ENCODE peak calls at places on chromosomes 5 and 9, in seven cellular contexts. V is SK-N-SH, K is HCT116, Q is H1, D is GM12878, F is K562, J is HepG2. T is an unnamed sample.

GRCh38 chr9:93116049-93116961 is 17.7 kb downstream of the NINJ1 start:
- DNase-seq in V (no peak), K (no peak), Q (no peak), D (no peak), F (peak; percentile 54), J (peak; percentile 84), T (no peak)

GRCh38 chr9:99682870-99683269 is 138.8 kb upstream of the NR4A3 start:
- DNase-seq in V (no peak), K (no peak), Q (no peak), D (no peak), F (no peak), J (no peak), T (no peak)

GRCh38 chr5:38016835-38017234 is 177.0 kb upstream of the GDNF start:
- DNase-seq in V (no peak), K (no peak), Q (no peak), D (no peak), F (no peak), J (no peak), T (no peak)

GRCh38 chr9:35689601-35690446 is at the start of gene TPM2:
- DNase-seq in V (peak; percentile 73), K (peak; percentile 33), Q (peak; percentile 66), D (no peak), F (no peak), J (no peak), T (no peak)

GRCh38 chr5:72166070-72166979 is 59.0 kb downstream of the MAP1B start:
- DNase-seq in V (peak; percentile 78), K (no peak), Q (no peak), D (no peak), F (peak; percentile 94), J (no peak), T (no peak)

GRCh38 chr5:180306796-180307195 is 14.9 kb upstream of the MAPK9 start:
- DNase-seq in V (no peak), K (no peak), Q (no peak), D (no peak), F (no peak), J (no peak), T (no peak)

GRCh38 chr9:8857330-8858249 is 1058.0 kb upstream of the DMAC1 start:
- DNase-seq in V (peak; percentile 72), K (no peak), Q (peak; percentile 29), D (no peak), F (no peak), J (no peak), T (no peak)

GRCh38 chr5:111774525-111774924 is 17.5 kb upstream of the NREP start:
- DNase-seq in V (no peak), K (no peak), Q (no peak), D (no peak), F (no peak), J (no peak), T (no peak)

GRCh38 chr5:132949151-132949550 is 14.3 kb downstream of the AFF4 start:
- DNase-seq in V (no peak), K (no peak), Q (no peak), D (no peak), F (no peak), J (no peak), T (no peak)

GRCh38 chr9:134564431-134565170 is 77.0 kb upstream of the COL5A1 start:
- DNase-seq in V (no peak), K (no peak), Q (no peak), D (no peak), F (no peak), J (no peak), T (no peak)

GRCh38 chr5:180128671-180129261 is 57.2 kb upstream of the RNF130 start:
- DNase-seq in V (peak; percentile 27), K (no peak), Q (no peak), D (no peak), F (no peak), J (no peak), T (no peak)

GRCh38 chr5:178467261-178468195 is 122.7 kb downstream of the COL23A1 start:
- DNase-seq in V (no peak), K (no peak), Q (no peak), D (no peak), F (no peak), J (no peak), T (no peak)

GRCh38 chr9:135810806-135811575 is 96.4 kb downstream of the CAMSAP1 start:
- DNase-seq in V (no peak), K (no peak), Q (no peak), D (no peak), F (no peak), J (no peak), T (no peak)

GRCh38 chr9:120412425-120412951 is 167.5 kb downstream of the CDK5RAP2 start:
- DNase-seq in V (no peak), K (no peak), Q (no peak), D (no peak), F (no peak), J (no peak), T (peak; percentile 21)

GRCh38 chr5:143245929-143246561 is 157.4 kb downstream of the NR3C1 start:
- DNase-seq in V (no peak), K (peak; percentile 92), Q (no peak), D (no peak), F (peak; percentile 90), J (peak; percentile 64), T (peak; percentile 10)

GRCh38 chr9:3794005-3794404 is 268.2 kb upstream of the RFX3 start:
- DNase-seq in V (no peak), K (no peak), Q (no peak), D (no peak), F (no peak), J (peak; percentile 88), T (peak; percentile 26)

GRCh38 chr9:87535817-87536539 is 38.3 kb downstream of the DAPK1 start:
- DNase-seq in V (no peak), K (no peak), Q (no peak), D (peak; percentile 80), F (peak; percentile 34), J (no peak), T (no peak)

GRCh38 chr5:107542831-107543231 is 127.9 kb downstream of the EFNA5 start:
- DNase-seq in V (no peak), K (no peak), Q (no peak), D (no peak), F (no peak), J (peak; percentile 2), T (peak; percentile 58)

GRCh38 chr5:72441861-72442540 is 65.2 kb downstream of the ZNF366 start:
- DNase-seq in V (no peak), K (peak; percentile 4), Q (no peak), D (no peak), F (no peak), J (no peak), T (no peak)

GRCh38 chr5:37723147-37723961 is 116.5 kb downstream of the GDNF start:
- DNase-seq in V (no peak), K (peak; percentile 12), Q (no peak), D (no peak), F (peak; percentile 68), J (no peak), T (peak; percentile 20)

GRCh38 chr5:39355324-39355723 is 9.0 kb downstream of the C9 start:
- DNase-seq in V (no peak), K (no peak), Q (no peak), D (no peak), F (no peak), J (no peak), T (no peak)

GRCh38 chr9:134406366-134407122 is 80.3 kb downstream of the RXRA start:
- DNase-seq in V (peak; percentile 58), K (no peak), Q (no peak), D (no peak), F (no peak), J (no peak), T (no peak)

GRCh38 chr9:106737516-106737915 is 125.5 kb upstream of the ZNF462 start:
- DNase-seq in V (no peak), K (no peak), Q (no peak), D (no peak), F (no peak), J (no peak), T (no peak)
- TF ChIP-seq JUND in V (no peak), K (no peak), Q (no peak), D (no peak), F (no peak), J (no peak), T (no peak)

GRCh38 chr9:16532681-16533450 is 337.6 kb downstream of the BNC2 start:
- DNase-seq in V (no peak), K (no peak), Q (no peak), D (no peak), F (no peak), J (no peak), T (no peak)
- TF ChIP-seq JUND in V (peak; percentile 62), K (no peak), Q (no peak), D (no peak), F (no peak), J (no peak), T (no peak)

DNA sequence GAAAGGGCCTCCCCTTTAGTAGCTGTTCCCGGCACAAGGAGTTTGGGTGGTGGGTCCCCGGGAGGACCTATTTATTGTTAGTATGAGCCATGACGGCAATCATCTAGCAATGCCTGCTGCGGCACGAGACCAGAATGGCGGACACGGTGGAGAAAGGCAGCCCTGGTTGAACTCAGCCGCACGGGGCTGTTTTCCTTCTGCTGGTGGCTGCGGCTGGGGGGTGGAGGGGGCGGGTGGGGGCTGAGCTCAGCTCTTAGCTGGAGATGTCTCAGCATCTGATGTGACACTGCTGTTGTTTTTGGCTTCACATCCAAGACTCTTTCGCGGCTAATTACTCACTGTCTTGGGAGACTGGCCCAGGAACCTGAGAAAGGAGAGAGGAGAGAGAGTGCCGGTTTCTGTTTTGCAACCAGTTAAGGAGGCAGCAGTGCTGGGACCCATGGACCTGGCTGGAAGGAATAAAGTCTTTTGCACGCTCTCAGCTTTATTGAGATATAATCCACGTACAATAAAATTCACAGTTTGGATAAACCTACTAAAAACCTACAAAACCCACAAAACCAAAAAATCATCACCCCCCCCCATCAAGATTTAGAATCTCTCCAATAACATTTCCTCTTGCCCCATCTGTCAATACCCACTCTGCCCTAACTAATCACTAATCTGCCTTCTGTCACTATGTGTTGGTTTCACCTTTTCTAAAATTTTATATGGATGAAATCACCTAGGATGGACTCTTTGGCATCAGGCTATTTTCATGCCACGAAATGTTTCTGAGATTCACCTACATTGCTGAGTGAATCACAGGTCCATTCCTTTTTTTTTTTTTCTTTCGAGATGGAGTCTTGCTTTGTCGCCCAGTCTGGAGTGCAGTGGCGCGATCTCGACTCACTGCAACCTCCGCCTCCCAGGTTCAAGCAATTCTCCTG is 81.8 kb upstream of the NEURL1B start:
- DNase-seq in V (no peak), K (peak; percentile 6), Q (no peak), D (no peak), F (no peak), J (no peak), T (no peak)
- TF ChIP-seq JUND in V (no peak), K (no peak), Q (no peak), D (no peak), F (no peak), J (no peak), T (no peak)

GRCh38 chr5:74765201-74765600 is 1.7 kb downstream of the GFM2 start:
- DNase-seq in V (no peak), K (no peak), Q (no peak), D (no peak), F (peak; percentile 10), J (peak; percentile 48), T (no peak)

GRCh38 chr5:74765929-74766328 is 988 bp downstream of the GFM2 start:
- DNase-seq in V (no peak), K (no peak), Q (no peak), D (no peak), F (no peak), J (no peak), T (no peak)

GRCh38 chr5:74766887-74767578 is at the start of the genes GFM2 and NSA2:
- DNase-seq in V (peak; percentile 80), K (peak; percentile 91), Q (peak; percentile 84), D (peak; percentile 88), F (peak; percentile 95), J (peak; percentile 87), T (peak; percentile 44)

GRCh38 chr5:74767579-74767913 is 497 bp downstream of the NSA2 start:
- DNase-seq in V (no peak), K (peak; percentile 28), Q (no peak), D (no peak), F (peak; percentile 48), J (peak; percentile 16), T (no peak)

GRCh38 chr5:74766348-74766886 is 500 bp downstream of the GFM2 start:
- DNase-seq in V (peak; percentile 63), K (peak; percentile 41), Q (no peak), D (no peak), F (peak; percentile 63), J (peak; percentile 19), T (peak; percentile 15)
- TF ChIP-seq JUND in V (no peak), K (no peak), Q (no peak), D (no peak), F (no peak), J (no peak), T (no peak)